ENCODE peak calls at places on chromosomes 12 and 14, in nine cellular contexts. Q is HuH-7, E is A172, N is left ventricle myocardium inferior, P is T-helper 2 cell, K is HTR-8/SVneo, S is GM19239, J is OCI-LY7, V is HT1080. O is an unnamed sample.

GRCh38 chr12:76755829-76756379 is 8.0 kb upstream of the ZDHHC17 start:
- DNase-seq in S (no peak), N (no peak), P (no peak), Q (no peak), V (no peak), J (no peak), K (no peak), E (no peak), O (no peak)

GRCh38 chr12:30930238-30931010 is 3.9 kb downstream of the TSPAN11 start:
- DNase-seq in V (no peak), Q (no peak), E (no peak), J (no peak), P (no peak), K (no peak), N (no peak), S (no peak), O (no peak)

GRCh38 chr12:49365542-49365941 is 1.7 kb upstream of the SPATS2 start:
- DNase-seq in Q (no peak), K (no peak), P (no peak), V (peak; percentile 86), E (peak; percentile 69), N (no peak), J (no peak), S (no peak), O (no peak)

GRCh38 chr14:104265918-104266642 is 127.7 kb downstream of the KIF26A start:
- DNase-seq in K (no peak), Q (no peak), E (no peak), S (no peak), V (no peak), J (no peak), N (no peak), P (no peak), O (no peak)

GRCh38 chr14:53180272-53181221 is 27.4 kb upstream of the DDHD1 start:
- DNase-seq in E (peak; percentile 17), J (peak; percentile 7), K (no peak), N (no peak), S (no peak), P (peak; percentile 56), Q (no peak), V (peak; percentile 46), O (peak; percentile 31)

GRCh38 chr14:104135121-104135903 is 3.1 kb upstream of the KIF26A start:
- DNase-seq in P (no peak), E (no peak), V (no peak), Q (no peak), J (no peak), S (no peak), N (peak; percentile 15), K (peak; percentile 68), O (no peak)

GRCh38 chr12:101097829-101098580 is 112.0 kb downstream of the SLC5A8 start:
- DNase-seq in Q (no peak), J (no peak), S (no peak), V (no peak), N (no peak), P (no peak), K (no peak), E (no peak), O (no peak)

GRCh38 chr12:124259168-124260066 is 35.5 kb upstream of the RFLNA start:
- DNase-seq in P (no peak), K (peak; percentile 41), N (no peak), E (no peak), S (no peak), V (no peak), J (no peak), Q (no peak), O (no peak)

GRCh38 chr12:127362121-127362520 is 904.8 kb upstream of the TMEM132C start:
- DNase-seq in Q (no peak), P (no peak), V (no peak), N (no peak), S (no peak), E (no peak), K (no peak), J (no peak), O (no peak)

GRCh38 chr12:120121766-120122293 is 5.3 kb upstream of the RAB35 start:
- DNase-seq in J (peak; percentile 72), P (no peak), S (no peak), V (no peak), K (no peak), Q (no peak), E (no peak), N (no peak), O (no peak)

GRCh38 chr14:31435276-31435675 is 14.9 kb upstream of the HEATR5A start:
- DNase-seq in N (no peak), K (no peak), E (no peak), J (no peak), S (no peak), V (no peak), P (no peak), Q (no peak), O (no peak)

GRCh38 chr14:28661171-28661772 is 105.3 kb upstream of the FOXG1 start:
- DNase-seq in E (peak; percentile 56), J (no peak), P (no peak), K (peak; percentile 32), V (peak; percentile 91), N (no peak), S (no peak), Q (no peak), O (no peak)

GRCh38 chr14:52112336-52113018 is 43.6 kb upstream of the NID2 start:
- DNase-seq in K (no peak), S (no peak), V (peak; percentile 84), N (no peak), Q (no peak), P (no peak), J (no peak), E (peak; percentile 13), O (no peak)

GRCh38 chr14:105343194-105343593 is 28.6 kb downstream of the PACS2 start:
- DNase-seq in J (no peak), V (no peak), S (no peak), Q (no peak), E (no peak), N (no peak), P (no peak), K (no peak), O (no peak)

GRCh38 chr14:28361486-28361885 is 405.1 kb upstream of the FOXG1 start:
- DNase-seq in N (no peak), S (no peak), V (no peak), Q (no peak), J (no peak), K (no peak), P (no peak), E (no peak), O (no peak)

GRCh38 chr14:90416649-90417237 is 19.9 kb downstream of the CALM1 start:
- DNase-seq in S (no peak), N (no peak), P (no peak), V (no peak), K (no peak), Q (no peak), J (no peak), E (no peak), O (no peak)

GRCh38 chr12:101327547-101327946 is 47.6 kb downstream of the UTP20 start:
- DNase-seq in N (no peak), P (no peak), E (no peak), S (no peak), V (no peak), K (no peak), Q (no peak), J (no peak), O (no peak)

GRCh38 chr12:82436354-82436753 is 78.0 kb downstream of the METTL25 start:
- DNase-seq in Q (no peak), S (no peak), J (no peak), V (no peak), K (no peak), N (no peak), P (no peak), E (no peak), O (no peak)

GRCh38 chr12:527241-527640 is 67.5 kb downstream of the B4GALNT3 start:
- DNase-seq in Q (no peak), P (no peak), K (no peak), J (peak; percentile 20), S (no peak), V (no peak), E (no peak), N (no peak), O (no peak)

GRCh38 chr14:51394804-51395203 is 154.8 kb downstream of the TMX1 start:
- DNase-seq in S (no peak), N (no peak), K (no peak), P (no peak), V (peak; percentile 37), J (no peak), E (no peak), Q (no peak), O (no peak)

GRCh38 chr12:26623136-26623535 is 209.9 kb downstream of the ITPR2 start:
- DNase-seq in Q (no peak), K (no peak), E (no peak), N (no peak), J (no peak), S (no peak), V (no peak), P (no peak), O (no peak)

GRCh38 chr14:30994681-30995620 is 30.5 kb upstream of the AP4S1 start:
- DNase-seq in Q (no peak), P (no peak), V (peak; percentile 22), K (no peak), N (no peak), S (no peak), E (peak; percentile 1), J (no peak), O (no peak)